ENCODE peak calls at places on chromosome 18, in seven cellular contexts. E, K, Z, W, L, A and O are unnamed samples.
A peak's percentile ranks its signal among the peaks of the same experiment; 100 is the strongest.

GRCh38 chr18:63518178-63519012 is 23.8 kb upstream of the SERPINB12 start:
- DNase-seq in E (peak; percentile 78), K (peak; percentile 62), Z (peak; percentile 84), W (peak; percentile 29), L (peak; percentile 90), A (peak; percentile 12), O (peak; percentile 81)

GRCh38 chr18:35376742-35377695 is at the start of gene ZNF396:
- DNase-seq in E (peak; percentile 30), K (peak; percentile 23), Z (peak; percentile 48), W (peak; percentile 69), L (peak; percentile 76), A (peak; percentile 69), O (peak; percentile 58)

GRCh38 chr18:63074987-63075404 is 244.6 kb downstream of the BCL2 start:
- DNase-seq in E (peak; percentile 20), K (peak; percentile 76), Z (peak; percentile 29), W (peak; percentile 20), L (peak; percentile 88), A (peak; percentile 52), O (peak; percentile 39)

GRCh38 chr18:4374564-4374963 is 80.5 kb downstream of the DLGAP1 start:
- DNase-seq in E (no peak), K (no peak), Z (no peak), W (no peak), L (no peak), A (no peak), O (no peak)

GRCh38 chr18:7839548-7839947 is 272.4 kb downstream of the PTPRM start:
- DNase-seq in E (no peak), K (no peak), Z (no peak), W (no peak), L (no peak), A (no peak), O (no peak)

GRCh38 chr18:778194-779007 is 33.6 kb downstream of the YES1 start:
- DNase-seq in E (no peak), K (no peak), Z (peak; percentile 38), W (no peak), L (peak; percentile 46), A (no peak), O (peak; percentile 44)

GRCh38 chr18:9100796-9101195 is 1.7 kb upstream of the NDUFV2 start:
- DNase-seq in E (no peak), K (no peak), Z (no peak), W (no peak), L (no peak), A (no peak), O (no peak)

GRCh38 chr18:50780144-50780543 is 39.7 kb downstream of the MRO start:
- DNase-seq in E (no peak), K (no peak), Z (no peak), W (no peak), L (peak; percentile 10), A (no peak), O (no peak)

GRCh38 chr18:38297910-38298309 is 732.3 kb upstream of the CELF4 start:
- DNase-seq in E (no peak), K (no peak), Z (no peak), W (no peak), L (no peak), A (no peak), O (no peak)

GRCh38 chr18:3799515-3799914 is 349.5 kb downstream of the TGIF1 start:
- DNase-seq in E (no peak), K (no peak), Z (peak; percentile 6), W (no peak), L (no peak), A (no peak), O (no peak)

GRCh38 chr18:36153203-36153602 is 23.5 kb downstream of the ELP2 start:
- DNase-seq in E (peak; percentile 92), K (no peak), Z (peak; percentile 9), W (peak; percentile 43), L (no peak), A (no peak), O (peak; percentile 64)

GRCh38 chr18:78784861-78785260 is 194.8 kb upstream of the SALL3 start:
- DNase-seq in E (no peak), K (no peak), Z (no peak), W (no peak), L (no peak), A (no peak), O (no peak)

GRCh38 chr18:70372450-70373061 is 83.7 kb downstream of the SOCS6 start:
- DNase-seq in E (no peak), K (no peak), Z (no peak), W (no peak), L (no peak), A (no peak), O (no peak)

GRCh38 chr18:65380986-65381385 is 369.8 kb upstream of the CDH7 start:
- DNase-seq in E (no peak), K (no peak), Z (no peak), W (no peak), L (no peak), A (no peak), O (no peak)

GRCh38 chr18:35451032-35451431 is 46.7 kb downstream of the INO80C start:
- DNase-seq in E (no peak), K (no peak), Z (no peak), W (no peak), L (no peak), A (no peak), O (no peak)

GRCh38 chr18:29874519-29875098 is 1167.9 kb downstream of the DSC3 start:
- DNase-seq in E (peak; percentile 43), K (peak; percentile 35), Z (peak; percentile 47), W (no peak), L (peak; percentile 64), A (no peak), O (peak; percentile 66)

GRCh38 chr18:26956894-26957293 is 91.4 kb upstream of the AQP4 start:
- DNase-seq in E (no peak), K (no peak), Z (no peak), W (no peak), L (peak; percentile 67), A (no peak), O (no peak)

GRCh38 chr18:79387214-79387613 is 8.5 kb upstream of the NFATC1 start:
- DNase-seq in E (no peak), K (no peak), Z (no peak), W (no peak), L (no peak), A (no peak), O (no peak)

GRCh38 chr18:51211552-51211951 is 14.1 kb upstream of the MEX3C start:
- DNase-seq in E (peak; percentile 79), K (peak; percentile 44), Z (peak; percentile 90), W (no peak), L (no peak), A (no peak), O (peak; percentile 98)

GRCh38 chr18:36744261-36744876 is 84.4 kb downstream of the TPGS2 start:
- DNase-seq in E (peak; percentile 6), K (peak; percentile 38), Z (no peak), W (no peak), L (no peak), A (no peak), O (no peak)

GRCh38 chr18:813405-814071 is 1.5 kb upstream of the YES1 start:
- DNase-seq in E (no peak), K (no peak), Z (no peak), W (no peak), L (no peak), A (no peak), O (peak; percentile 54)

GRCh38 chr18:32771169-32771751 is 1.6 kb downstream of the KLHL14 start:
- DNase-seq in E (no peak), K (no peak), Z (peak; percentile 4), W (no peak), L (peak; percentile 59), A (no peak), O (no peak)
- H3K4me3 ChIP-seq in E (peak overlapping the region; percentile 19), K (no peak overlapping the region), Z (peak overlapping the region; percentile 4), W (peak overlapping the region; percentile 22), L (peak overlapping the region; percentile 44), A (peak overlapping the region; percentile 36), O (no peak overlapping the region)

GRCh38 chr18:73520229-73520628 is 627.4 kb downstream of the FBXO15 start:
- DNase-seq in E (peak; percentile 7), K (no peak), Z (peak; percentile 25), W (no peak), L (no peak), A (no peak), O (peak; percentile 2)
- TF ChIP-seq CTCF in E (peak; percentile 18), K (no peak), Z (peak; percentile 56), W (no peak), L (peak; percentile 16), A (no peak), O (peak; percentile 12)

GRCh38 chr18:11689972-11690570 is 1.0 kb downstream of the GNAL start:
- DNase-seq in E (peak; percentile 29), K (peak; percentile 43), Z (peak; percentile 24), W (no peak), L (peak; percentile 11), A (peak; percentile 9), O (no peak)
- H3K4me3 ChIP-seq in E (peak overlapping the region; percentile 4), K (peak overlapping the region; percentile 79), Z (peak overlapping the region; percentile 43), W (peak overlapping the region; percentile 77), L (peak overlapping the region; percentile 42), A (peak overlapping the region; percentile 82), O (no peak overlapping the region)

DNA sequence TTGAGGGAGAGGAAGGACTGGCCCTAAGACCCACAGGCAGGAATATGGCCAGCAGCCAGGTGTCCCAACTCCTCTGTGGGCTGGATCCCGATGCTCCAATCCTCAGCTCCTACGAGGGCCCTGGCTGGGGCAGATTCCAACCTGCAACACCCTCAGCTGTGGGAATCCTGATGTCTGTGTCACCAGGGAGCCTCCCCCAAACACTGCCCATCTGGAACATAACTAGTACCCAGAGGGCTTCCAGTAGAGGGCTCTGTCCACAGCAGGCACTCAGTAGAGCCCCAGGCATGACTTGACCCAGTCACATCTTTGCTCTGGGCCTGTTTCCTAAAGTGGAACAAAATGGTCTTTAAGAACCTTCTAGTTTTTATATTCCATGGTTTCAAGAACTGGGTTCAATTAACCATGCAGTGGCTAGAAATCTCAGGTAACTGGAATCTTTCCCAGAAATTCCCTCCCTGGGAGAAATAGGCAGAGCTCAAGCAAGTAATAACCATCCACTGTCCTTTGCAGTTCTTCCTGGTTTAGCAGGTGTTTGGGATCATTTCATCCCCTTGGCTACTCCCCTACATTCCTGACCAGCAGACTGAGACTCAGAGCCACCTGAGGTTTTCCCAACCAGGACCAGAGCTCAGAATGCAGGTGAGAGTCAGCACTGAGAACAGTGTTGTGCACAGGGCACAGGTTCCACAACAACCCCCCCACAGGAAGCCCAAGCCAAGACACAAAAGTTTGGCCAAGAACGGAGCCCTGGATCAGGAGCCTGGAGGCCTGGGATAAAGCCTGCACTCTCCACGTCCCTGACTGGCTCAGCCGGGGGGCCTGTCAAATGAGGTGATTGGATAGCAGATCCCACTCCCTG is 20.8 kb upstream of the LOXHD1 start:
- DNase-seq in E (peak; percentile 37), K (peak; percentile 35), Z (no peak), W (no peak), L (peak; percentile 12), A (no peak), O (no peak)
- TF ChIP-seq CTCF in E (peak; percentile 27), K (no peak), Z (no peak), W (no peak), L (peak; percentile 35), A (no peak), O (no peak)

GRCh38 chr18:39453356-39453755 is 1887.8 kb upstream of the CELF4 start:
- DNase-seq in E (no peak), K (no peak), Z (no peak), W (no peak), L (no peak), A (no peak), O (peak; percentile 3)
- H3K4me3 ChIP-seq in E (no peak overlapping the region), K (no peak overlapping the region), Z (no peak overlapping the region), W (no peak overlapping the region), L (no peak overlapping the region), A (no peak overlapping the region), O (no peak overlapping the region)

GRCh38 chr18:25349131-25349925 is 2.6 kb downstream of the ZNF521 start:
- DNase-seq in E (peak; percentile 72), K (no peak), Z (peak; percentile 39), W (peak; percentile 51), L (no peak), A (no peak), O (peak; percentile 52)
- TF ChIP-seq CTCF in E (no peak), K (no peak), Z (no peak), W (no peak), L (no peak), A (no peak), O (no peak)